ENCODE peak calls at places on chromosomes 7 and 10, in four cellular contexts. One of them, this sample, is unnamed.

GRCh38 chr10:103958996-103959395 is 7.9 kb upstream of the SLK start:
- DNase-seq in A549: no peak
- DNase-seq in K562: no peak
- DNase-seq in H1: no peak
- DNase-seq in this sample: no peak

GRCh38 chr7:15989194-15989593 is 302.7 kb upstream of the MEOX2 start:
- DNase-seq in A549: no peak
- DNase-seq in K562: no peak
- DNase-seq in H1: no peak
- DNase-seq in this sample: no peak

GRCh38 chr7:24054231-24054630 is 229.8 kb upstream of the NPY start:
- DNase-seq in A549: no peak
- DNase-seq in K562: no peak
- DNase-seq in H1: no peak
- DNase-seq in this sample: no peak

GRCh38 chr7:92368741-92369140 is 78.5 kb upstream of the GATAD1 start:
- DNase-seq in A549: no peak
- DNase-seq in K562: no peak
- DNase-seq in H1: no peak
- DNase-seq in this sample: no peak

GRCh38 chr7:1883834-1884582 is 213.9 kb downstream of the ELFN1 start:
- DNase-seq in A549: no peak
- DNase-seq in K562: peak; percentile 55
- DNase-seq in H1: peak; percentile 79
- DNase-seq in this sample: no peak

GRCh38 chr7:153027210-153027609 is 267.7 kb downstream of the ACTR3B start:
- DNase-seq in A549: no peak
- DNase-seq in K562: no peak
- DNase-seq in H1: no peak
- DNase-seq in this sample: no peak

GRCh38 chr10:6348091-6348862 is 145.5 kb downstream of the PFKFB3 start:
- DNase-seq in A549: no peak
- DNase-seq in K562: no peak
- DNase-seq in H1: no peak
- DNase-seq in this sample: no peak

GRCh38 chr10:60376953-60377352 is 12.7 kb downstream of the ANK3 start:
- DNase-seq in A549: no peak
- DNase-seq in K562: no peak
- DNase-seq in H1: no peak
- DNase-seq in this sample: no peak

GRCh38 chr7:3884543-3884942 is 583.5 kb downstream of the SDK1 start:
- DNase-seq in A549: no peak
- DNase-seq in K562: no peak
- DNase-seq in H1: no peak
- DNase-seq in this sample: no peak

GRCh38 chr10:103491729-103492364 is 1.7 kb upstream of the NEURL1 start:
- DNase-seq in A549: peak; percentile 68
- DNase-seq in K562: peak; percentile 12
- DNase-seq in H1: no peak
- DNase-seq in this sample: peak; percentile 25

GRCh38 chr7:37942934-37943610 is 22.6 kb downstream of the EPDR1 start:
- DNase-seq in A549: peak; percentile 55
- DNase-seq in K562: no peak
- DNase-seq in H1: peak; percentile 53
- DNase-seq in this sample: peak; percentile 100

GRCh38 chr10:52228556-52228955 is 85.5 kb upstream of the DKK1 start:
- DNase-seq in A549: no peak
- DNase-seq in K562: no peak
- DNase-seq in H1: no peak
- DNase-seq in this sample: no peak

GRCh38 chr7:2619120-2619519 is 12.7 kb upstream of the TTYH3 start:
- DNase-seq in A549: no peak
- DNase-seq in K562: no peak
- DNase-seq in H1: no peak
- DNase-seq in this sample: no peak

GRCh38 chr10:516766-517165 is 172.7 kb downstream of the DIP2C start:
- DNase-seq in A549: no peak
- DNase-seq in K562: no peak
- DNase-seq in H1: no peak
- DNase-seq in this sample: no peak

GRCh38 chr7:18552311-18552916 is 56.9 kb downstream of the HDAC9 start:
- DNase-seq in A549: no peak
- DNase-seq in K562: no peak
- DNase-seq in H1: no peak
- DNase-seq in this sample: no peak

GRCh38 chr7:155352076-155352752 is 54.5 kb downstream of the INSIG1 start:
- DNase-seq in A549: no peak
- DNase-seq in K562: no peak
- DNase-seq in H1: no peak
- DNase-seq in this sample: no peak

GRCh38 chr7:150375662-150376521 is 3.2 kb upstream of the ZNF775 start:
- DNase-seq in A549: no peak
- DNase-seq in K562: no peak
- DNase-seq in H1: no peak
- DNase-seq in this sample: no peak

GRCh38 chr10:71860243-71861029 is 9.4 kb upstream of the PSAP start:
- DNase-seq in A549: peak; percentile 95
- DNase-seq in K562: peak; percentile 98
- DNase-seq in H1: peak; percentile 56
- DNase-seq in this sample: peak; percentile 85

GRCh38 chr7:131381069-131381838 is 53.6 kb downstream of the MKLN1 start:
- DNase-seq in A549: no peak
- DNase-seq in K562: no peak
- DNase-seq in H1: no peak
- DNase-seq in this sample: no peak

GRCh38 chr7:115052706-115053105 is 130.8 kb downstream of the MDFIC start:
- DNase-seq in A549: no peak
- DNase-seq in K562: no peak
- DNase-seq in H1: no peak
- DNase-seq in this sample: no peak

GRCh38 chr10:18233775-18234174 is 93.6 kb downstream of the CACNB2 start:
- DNase-seq in A549: no peak
- DNase-seq in K562: peak; percentile 12
- DNase-seq in H1: no peak
- DNase-seq in this sample: no peak

GRCh38 chr7:115097175-115097671 is 175.3 kb downstream of the MDFIC start:
- DNase-seq in A549: no peak
- DNase-seq in K562: no peak
- DNase-seq in H1: no peak
- DNase-seq in this sample: peak; percentile 15

GRCh38 chr7:147062897-147063296 is 946.3 kb downstream of the CNTNAP2 start:
- DNase-seq in A549: no peak
- DNase-seq in K562: no peak
- DNase-seq in H1: no peak
- DNase-seq in this sample: no peak

GRCh38 chr7:98240961-98241673 is 10.9 kb downstream of the TECPR1 start:
- DNase-seq in A549: peak; percentile 81
- DNase-seq in K562: peak; percentile 57
- DNase-seq in H1: peak; percentile 86
- DNase-seq in this sample: peak; percentile 27

GRCh38 chr10:4243651-4244050 is 458.6 kb upstream of the KLF6 start:
- DNase-seq in A549: peak; percentile 33
- DNase-seq in K562: no peak
- DNase-seq in H1: no peak
- DNase-seq in this sample: no peak

GRCh38 chr7:45072131-45073030 is 16.4 kb downstream of the NACAD start:
- DNase-seq in A549: no peak
- DNase-seq in K562: no peak
- DNase-seq in H1: no peak
- DNase-seq in this sample: no peak

GRCh38 chr10:794382-794956 is 105.0 kb upstream of the DIP2C start:
- DNase-seq in A549: no peak
- DNase-seq in K562: no peak
- DNase-seq in H1: no peak
- DNase-seq in this sample: peak; percentile 57

GRCh38 chr10:132548869-132549268 is 11.3 kb downstream of the INPP5A start:
- DNase-seq in A549: no peak
- DNase-seq in K562: no peak
- DNase-seq in H1: no peak
- DNase-seq in this sample: no peak

GRCh38 chr7:84022686-84023308 is 171.8 kb downstream of the SEMA3A start:
- DNase-seq in A549: peak; percentile 5
- DNase-seq in K562: no peak
- DNase-seq in H1: no peak
- DNase-seq in this sample: peak; percentile 82

GRCh38 chr10:60981012-60981411 is 37.0 kb upstream of the RHOBTB1 start:
- DNase-seq in A549: no peak
- DNase-seq in K562: no peak
- DNase-seq in H1: no peak
- DNase-seq in this sample: no peak

GRCh38 chr10:102413053-102413705 is 5.4 kb downstream of the PSD start:
- DNase-seq in A549: no peak
- DNase-seq in K562: no peak
- DNase-seq in H1: no peak
- DNase-seq in this sample: no peak

GRCh38 chr10:102416181-102417094 is 2.1 kb downstream of the PSD start:
- DNase-seq in A549: no peak
- DNase-seq in K562: no peak
- DNase-seq in H1: no peak
- DNase-seq in this sample: no peak

GRCh38 chr10:102413806-102414561 is 4.6 kb downstream of the PSD start:
- DNase-seq in A549: no peak
- DNase-seq in K562: no peak
- DNase-seq in H1: no peak
- DNase-seq in this sample: no peak

GRCh38 chr10:102412293-102412692 is 6.3 kb downstream of the PSD start:
- DNase-seq in A549: no peak
- DNase-seq in K562: no peak
- DNase-seq in H1: no peak
- DNase-seq in this sample: no peak

DNA sequence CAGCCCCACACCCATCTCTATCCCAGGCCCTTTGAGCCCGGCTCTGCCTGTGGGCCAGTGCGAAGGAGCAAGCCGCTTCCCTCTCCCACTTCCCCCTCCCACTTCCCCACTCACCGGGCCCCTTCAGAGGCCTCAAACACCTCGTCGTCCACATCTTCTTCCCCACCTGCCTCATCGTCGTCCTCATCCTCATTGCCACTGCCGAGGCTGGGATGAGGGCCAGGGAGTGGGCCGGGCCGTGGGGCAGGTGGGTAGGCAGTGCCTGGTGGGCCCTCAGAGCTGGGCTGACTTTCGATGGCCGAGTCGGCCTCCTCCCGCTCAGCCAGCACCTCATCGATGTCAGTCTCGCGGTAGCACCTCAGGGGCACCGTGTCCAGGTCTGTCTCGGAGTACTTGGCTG is 3.8 kb downstream of the PSD start:
- DNase-seq in A549: no peak
- DNase-seq in K562: no peak
- DNase-seq in H1: no peak
- DNase-seq in this sample: no peak
- TF ChIP-seq PHF8 in A549: no peak
- TF ChIP-seq PHF8 in K562: no peak
- TF ChIP-seq PHF8 in H1: no peak
- TF ChIP-seq PHF8 in this sample: no peak

GRCh38 chr10:76632158-76633051 is 1005.2 kb downstream of the KCNMA1 start:
- DNase-seq in A549: peak; percentile 40
- DNase-seq in K562: no peak
- DNase-seq in H1: peak; percentile 61
- DNase-seq in this sample: no peak
- TF ChIP-seq PHF8 in A549: no peak
- TF ChIP-seq PHF8 in K562: no peak
- TF ChIP-seq PHF8 in H1: no peak
- TF ChIP-seq PHF8 in this sample: no peak

GRCh38 chr7:141397236-141398163 is 153.7 kb upstream of the AGK start:
- DNase-seq in A549: no peak
- DNase-seq in K562: no peak
- DNase-seq in H1: no peak
- DNase-seq in this sample: no peak
- TF ChIP-seq PHF8 in A549: no peak
- TF ChIP-seq PHF8 in K562: no peak
- TF ChIP-seq PHF8 in H1: no peak
- TF ChIP-seq PHF8 in this sample: no peak

GRCh38 chr10:65377687-65378086 is 1548.1 kb upstream of the LRRTM3 start:
- DNase-seq in A549: no peak
- DNase-seq in K562: no peak
- DNase-seq in H1: no peak
- DNase-seq in this sample: no peak
- TF ChIP-seq PHF8 in A549: no peak
- TF ChIP-seq PHF8 in K562: no peak
- TF ChIP-seq PHF8 in H1: no peak
- TF ChIP-seq PHF8 in this sample: no peak

GRCh38 chr10:58438340-58438739 is 53.1 kb downstream of the TFAM start:
- DNase-seq in A549: no peak
- DNase-seq in K562: no peak
- DNase-seq in H1: no peak
- DNase-seq in this sample: no peak
- TF ChIP-seq PHF8 in A549: no peak
- TF ChIP-seq PHF8 in K562: no peak
- TF ChIP-seq PHF8 in H1: no peak
- TF ChIP-seq PHF8 in this sample: no peak

GRCh38 chr7:112484671-112485097 is 3.9 kb downstream of the LSMEM1 start:
- DNase-seq in A549: peak; percentile 37
- DNase-seq in K562: peak; percentile 46
- DNase-seq in H1: no peak
- DNase-seq in this sample: peak; percentile 68

GRCh38 chr7:112485766-112486165 is 5.0 kb downstream of the LSMEM1 start:
- DNase-seq in A549: no peak
- DNase-seq in K562: no peak
- DNase-seq in H1: no peak
- DNase-seq in this sample: no peak

GRCh38 chr7:112487457-112487856 is 6.7 kb downstream of the LSMEM1 start:
- DNase-seq in A549: no peak
- DNase-seq in K562: peak; percentile 65
- DNase-seq in H1: no peak
- DNase-seq in this sample: no peak

GRCh38 chr7:112481337-112481736 is 546 bp downstream of the LSMEM1 start:
- DNase-seq in A549: no peak
- DNase-seq in K562: no peak
- DNase-seq in H1: no peak
- DNase-seq in this sample: no peak

DNA sequence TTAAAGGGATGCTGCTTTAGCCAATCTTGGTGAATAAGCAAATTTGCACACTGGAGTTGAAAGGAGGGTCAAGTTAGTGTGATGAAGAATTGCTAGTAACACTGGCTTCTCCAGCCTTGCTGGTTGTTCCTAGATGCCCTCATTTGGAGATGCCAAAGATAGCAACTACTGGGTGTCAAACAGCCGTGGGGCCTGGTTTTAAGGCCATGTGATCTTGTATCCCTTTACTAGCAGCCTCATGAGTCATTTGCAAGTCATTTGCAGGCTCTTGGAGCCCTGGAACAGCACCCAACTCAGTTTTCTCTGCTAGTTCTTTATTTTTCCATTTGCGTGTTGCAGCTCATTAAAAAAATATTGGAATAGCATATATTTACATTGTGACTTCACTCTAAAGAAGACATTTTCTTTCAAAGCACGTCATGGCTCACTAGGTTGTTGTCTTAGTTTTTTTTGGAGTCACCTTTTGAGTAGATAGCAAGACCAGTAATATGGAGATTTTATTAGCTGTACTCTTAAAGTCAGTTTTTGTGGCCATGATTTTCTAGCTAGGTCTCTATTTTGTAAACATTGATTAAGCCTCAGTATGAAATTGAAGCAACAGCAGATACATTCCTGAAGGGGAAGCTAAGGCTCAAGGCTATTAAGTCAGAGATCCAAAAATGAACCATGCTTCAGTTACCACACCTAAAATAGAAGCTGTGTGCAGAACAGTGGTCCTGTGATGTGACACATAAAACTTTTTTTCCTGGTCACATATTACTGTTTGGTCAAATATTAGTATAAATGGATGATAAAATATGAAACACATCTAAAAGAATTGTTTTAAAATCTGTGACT is 1.3 kb downstream of the LSMEM1 start:
- DNase-seq in A549: peak; percentile 39
- DNase-seq in K562: peak; percentile 67
- DNase-seq in H1: no peak
- DNase-seq in this sample: no peak
- TF ChIP-seq PHF8 in A549: no peak
- TF ChIP-seq PHF8 in K562: no peak
- TF ChIP-seq PHF8 in H1: no peak
- TF ChIP-seq PHF8 in this sample: no peak

This sample was measured in HepG2.